ENCODE peak calls at places on chromosomes 2 and 18, in four cellular contexts. X, Q, T and K are unnamed samples.

GRCh38 chr2:201939366-201939985 is 94.2 kb upstream of the FZD7 start:
- DNase-seq in X (no peak), Q (no peak), T (no peak), K (no peak)

GRCh38 chr2:37585295-37585908 is 86.0 kb downstream of the CDC42EP3 start:
- DNase-seq in X (no peak), Q (peak), T (no peak), K (no peak)

GRCh38 chr2:69122271-69122670 is 109.3 kb downstream of the ANTXR1 start:
- DNase-seq in X (peak), Q (peak), T (no peak), K (no peak)

GRCh38 chr2:202104286-202104870 is 31.3 kb downstream of the KIAA2012 start:
- DNase-seq in X (peak), Q (peak), T (no peak), K (peak)

GRCh38 chr2:42823744-42824453 is 31.5 kb upstream of the HAAO start:
- DNase-seq in X (no peak), Q (no peak), T (no peak), K (no peak)

GRCh38 chr2:68774569-68775271 is 40.1 kb downstream of the ARHGAP25 start:
- DNase-seq in X (no peak), Q (peak), T (no peak), K (no peak)

GRCh38 chr2:224217962-224218347 is 178.9 kb upstream of the SERPINE2 start:
- DNase-seq in X (no peak), Q (peak), T (no peak), K (no peak)

GRCh38 chr18:46113751-46114150 is 9.6 kb downstream of the HAUS1 start:
- DNase-seq in X (no peak), Q (no peak), T (no peak), K (no peak)

GRCh38 chr2:219478916-219479315 is 19.8 kb upstream of the GMPPA start:
- DNase-seq in X (no peak), Q (no peak), T (no peak), K (no peak)

GRCh38 chr2:5794012-5794411 is 101.8 kb downstream of the SOX11 start:
- DNase-seq in X (no peak), Q (no peak), T (no peak), K (no peak)

GRCh38 chr18:62730926-62731325 is 15.6 kb downstream of the PHLPP1 start:
- DNase-seq in X (no peak), Q (no peak), T (no peak), K (no peak)

GRCh38 chr18:55477537-55478300 is 110.3 kb downstream of the TCF4 start:
- DNase-seq in X (peak), Q (peak), T (no peak), K (no peak)

GRCh38 chr2:145906356-145906755 is 1386.4 kb upstream of the ZEB2 start:
- DNase-seq in X (no peak), Q (peak), T (no peak), K (no peak)

GRCh38 chr2:86372641-86373502 is 35.4 kb upstream of the REEP1 start:
- DNase-seq in X (no peak), Q (peak), T (no peak), K (no peak)

GRCh38 chr18:79910563-79910962 is 40.9 kb downstream of the SLC66A2 start:
- DNase-seq in X (no peak), Q (no peak), T (no peak), K (no peak)

GRCh38 chr2:151730242-151730975 is 3.9 kb downstream of the NEB start:
- DNase-seq in X (no peak), Q (peak), T (no peak), K (no peak)